ENCODE peak calls at places on chromosomes 11 and 22, in eight cellular contexts. One of them, this sample, is unnamed.
A peak's percentile ranks its signal among the peaks of the same experiment; 100 is the strongest.

GRCh38 chr22:20256562-20257473 is 11.3 kb downstream of the RTN4R start:
- DNase-seq in sigmoid colon: no peak
- DNase-seq in CD8-positive, alpha-beta T cell: no peak
- DNase-seq in cardiac muscle cell: no peak
- DNase-seq in adrenal gland: no peak
- DNase-seq in esophagus squamous epithelium: no peak
- DNase-seq in heart right ventricle: no peak
- DNase-seq in mammary epithelial cell: no peak
- DNase-seq in this sample: no peak

GRCh38 chr11:71283960-71284359 is 31.6 kb upstream of the SHANK2 start:
- DNase-seq in adrenal gland: no peak
- DNase-seq in heart right ventricle: no peak
- DNase-seq in sigmoid colon: peak; percentile 46
- DNase-seq in cardiac muscle cell: no peak
- DNase-seq in CD8-positive, alpha-beta T cell: no peak
- DNase-seq in esophagus squamous epithelium: no peak
- DNase-seq in mammary epithelial cell: peak; percentile 24
- DNase-seq in this sample: no peak

GRCh38 chr22:50308597-50308935 is 1.1 kb upstream of the PLXNB2 start:
- DNase-seq in heart right ventricle: peak; percentile 91
- DNase-seq in esophagus squamous epithelium: no peak
- DNase-seq in adrenal gland: peak; percentile 95
- DNase-seq in sigmoid colon: peak; percentile 92
- DNase-seq in mammary epithelial cell: no peak
- DNase-seq in CD8-positive, alpha-beta T cell: no peak
- DNase-seq in cardiac muscle cell: no peak
- DNase-seq in this sample: peak; percentile 92

GRCh38 chr22:35914665-35915476 is 113.8 kb downstream of the RBFOX2 start:
- DNase-seq in esophagus squamous epithelium: no peak
- DNase-seq in cardiac muscle cell: peak; percentile 92
- DNase-seq in mammary epithelial cell: peak; percentile 91
- DNase-seq in sigmoid colon: peak; percentile 83
- DNase-seq in CD8-positive, alpha-beta T cell: no peak
- DNase-seq in adrenal gland: peak; percentile 86
- DNase-seq in heart right ventricle: peak; percentile 87
- DNase-seq in this sample: no peak

GRCh38 chr22:50713008-50713385 is 25.0 kb upstream of the ACR start:
- DNase-seq in cardiac muscle cell: no peak
- DNase-seq in sigmoid colon: peak; percentile 17
- DNase-seq in heart right ventricle: no peak
- DNase-seq in mammary epithelial cell: no peak
- DNase-seq in adrenal gland: no peak
- DNase-seq in CD8-positive, alpha-beta T cell: no peak
- DNase-seq in esophagus squamous epithelium: no peak
- DNase-seq in this sample: peak; percentile 10

GRCh38 chr11:12183827-12184620 is 73.6 kb downstream of the MICAL2 start:
- DNase-seq in cardiac muscle cell: no peak
- DNase-seq in sigmoid colon: no peak
- DNase-seq in adrenal gland: no peak
- DNase-seq in CD8-positive, alpha-beta T cell: no peak
- DNase-seq in esophagus squamous epithelium: no peak
- DNase-seq in heart right ventricle: no peak
- DNase-seq in mammary epithelial cell: no peak
- DNase-seq in this sample: no peak

GRCh38 chr22:36858966-36859365 is 1.8 kb upstream of the NCF4 start:
- DNase-seq in mammary epithelial cell: no peak
- DNase-seq in heart right ventricle: no peak
- DNase-seq in CD8-positive, alpha-beta T cell: no peak
- DNase-seq in sigmoid colon: no peak
- DNase-seq in adrenal gland: no peak
- DNase-seq in cardiac muscle cell: no peak
- DNase-seq in esophagus squamous epithelium: no peak
- DNase-seq in this sample: no peak

GRCh38 chr11:9078113-9079041 is 13.0 kb downstream of the SCUBE2 start:
- DNase-seq in CD8-positive, alpha-beta T cell: no peak
- DNase-seq in mammary epithelial cell: no peak
- DNase-seq in cardiac muscle cell: no peak
- DNase-seq in heart right ventricle: no peak
- DNase-seq in sigmoid colon: no peak
- DNase-seq in adrenal gland: no peak
- DNase-seq in esophagus squamous epithelium: no peak
- DNase-seq in this sample: no peak

GRCh38 chr11:10305262-10305963 is 540 bp downstream of the ADM start:
- DNase-seq in adrenal gland: peak; percentile 71
- DNase-seq in CD8-positive, alpha-beta T cell: peak; percentile 29
- DNase-seq in esophagus squamous epithelium: no peak
- DNase-seq in cardiac muscle cell: peak; percentile 70
- DNase-seq in mammary epithelial cell: peak; percentile 56
- DNase-seq in heart right ventricle: no peak
- DNase-seq in sigmoid colon: peak; percentile 75
- DNase-seq in this sample: peak; percentile 35

GRCh38 chr11:62921201-62921572 is at the start of gene CHRM1:
- DNase-seq in CD8-positive, alpha-beta T cell: no peak
- DNase-seq in cardiac muscle cell: no peak
- DNase-seq in mammary epithelial cell: no peak
- DNase-seq in esophagus squamous epithelium: no peak
- DNase-seq in sigmoid colon: no peak
- DNase-seq in heart right ventricle: no peak
- DNase-seq in adrenal gland: no peak
- DNase-seq in this sample: no peak

GRCh38 chr22:48236261-48236660 is 1473.8 kb downstream of the TBC1D22A start:
- DNase-seq in heart right ventricle: no peak
- DNase-seq in adrenal gland: peak; percentile 46
- DNase-seq in CD8-positive, alpha-beta T cell: no peak
- DNase-seq in mammary epithelial cell: no peak
- DNase-seq in esophagus squamous epithelium: no peak
- DNase-seq in cardiac muscle cell: no peak
- DNase-seq in sigmoid colon: no peak
- DNase-seq in this sample: no peak

GRCh38 chr11:117039897-117040296 is 58.3 kb downstream of the SIK3 start:
- DNase-seq in sigmoid colon: no peak
- DNase-seq in CD8-positive, alpha-beta T cell: no peak
- DNase-seq in esophagus squamous epithelium: no peak
- DNase-seq in heart right ventricle: no peak
- DNase-seq in adrenal gland: no peak
- DNase-seq in mammary epithelial cell: peak; percentile 83
- DNase-seq in cardiac muscle cell: no peak
- DNase-seq in this sample: no peak

GRCh38 chr11:47327025-47327424 is 25.5 kb downstream of the MYBPC3 start:
- DNase-seq in esophagus squamous epithelium: no peak
- DNase-seq in sigmoid colon: no peak
- DNase-seq in heart right ventricle: no peak
- DNase-seq in adrenal gland: no peak
- DNase-seq in cardiac muscle cell: no peak
- DNase-seq in CD8-positive, alpha-beta T cell: no peak
- DNase-seq in mammary epithelial cell: no peak
- DNase-seq in this sample: no peak

GRCh38 chr11:17734986-17735822 is 623 bp downstream of the KCNC1 start:
- DNase-seq in heart right ventricle: peak; percentile 56
- DNase-seq in adrenal gland: peak; percentile 74
- DNase-seq in mammary epithelial cell: peak; percentile 65
- DNase-seq in CD8-positive, alpha-beta T cell: no peak
- DNase-seq in esophagus squamous epithelium: no peak
- DNase-seq in cardiac muscle cell: peak; percentile 94
- DNase-seq in sigmoid colon: peak; percentile 77
- DNase-seq in this sample: peak; percentile 66

GRCh38 chr11:35101223-35101622 is 37.7 kb upstream of the CD44 start:
- DNase-seq in heart right ventricle: no peak
- DNase-seq in esophagus squamous epithelium: no peak
- DNase-seq in sigmoid colon: no peak
- DNase-seq in adrenal gland: no peak
- DNase-seq in cardiac muscle cell: no peak
- DNase-seq in mammary epithelial cell: no peak
- DNase-seq in CD8-positive, alpha-beta T cell: no peak
- DNase-seq in this sample: no peak

GRCh38 chr22:17343766-17344165 is 25.5 kb upstream of the CECR2 start:
- DNase-seq in cardiac muscle cell: no peak
- DNase-seq in adrenal gland: no peak
- DNase-seq in CD8-positive, alpha-beta T cell: no peak
- DNase-seq in heart right ventricle: no peak
- DNase-seq in esophagus squamous epithelium: no peak
- DNase-seq in sigmoid colon: no peak
- DNase-seq in mammary epithelial cell: no peak
- DNase-seq in this sample: no peak

GRCh38 chr11:100557830-100558611 is 129.1 kb upstream of the ARHGAP42 start:
- DNase-seq in esophagus squamous epithelium: no peak
- DNase-seq in heart right ventricle: no peak
- DNase-seq in CD8-positive, alpha-beta T cell: no peak
- DNase-seq in sigmoid colon: no peak
- DNase-seq in adrenal gland: no peak
- DNase-seq in mammary epithelial cell: peak; percentile 53
- DNase-seq in cardiac muscle cell: no peak
- DNase-seq in this sample: no peak

GRCh38 chr11:130054966-130055365 is 14.7 kb upstream of the APLP2 start:
- DNase-seq in esophagus squamous epithelium: no peak
- DNase-seq in sigmoid colon: no peak
- DNase-seq in cardiac muscle cell: no peak
- DNase-seq in CD8-positive, alpha-beta T cell: no peak
- DNase-seq in heart right ventricle: no peak
- DNase-seq in mammary epithelial cell: no peak
- DNase-seq in adrenal gland: no peak
- DNase-seq in this sample: no peak

GRCh38 chr11:9868641-9869040 is 204.8 kb downstream of the SWAP70 start:
- DNase-seq in heart right ventricle: no peak
- DNase-seq in mammary epithelial cell: peak; percentile 4
- DNase-seq in adrenal gland: no peak
- DNase-seq in esophagus squamous epithelium: no peak
- DNase-seq in cardiac muscle cell: no peak
- DNase-seq in CD8-positive, alpha-beta T cell: no peak
- DNase-seq in sigmoid colon: no peak
- DNase-seq in this sample: no peak

GRCh38 chr11:46490576-46491100 is 99.1 kb upstream of the CHRM4 start:
- DNase-seq in mammary epithelial cell: peak; percentile 36
- DNase-seq in adrenal gland: no peak
- DNase-seq in CD8-positive, alpha-beta T cell: no peak
- DNase-seq in heart right ventricle: no peak
- DNase-seq in esophagus squamous epithelium: no peak
- DNase-seq in cardiac muscle cell: no peak
- DNase-seq in sigmoid colon: no peak
- DNase-seq in this sample: no peak

GRCh38 chr11:6587360-6587953 is 16.0 kb downstream of the RRP8 start:
- DNase-seq in sigmoid colon: peak; percentile 87
- DNase-seq in heart right ventricle: peak; percentile 52
- DNase-seq in cardiac muscle cell: no peak
- DNase-seq in adrenal gland: no peak
- DNase-seq in esophagus squamous epithelium: no peak
- DNase-seq in CD8-positive, alpha-beta T cell: no peak
- DNase-seq in mammary epithelial cell: no peak
- DNase-seq in this sample: peak; percentile 56

DNA sequence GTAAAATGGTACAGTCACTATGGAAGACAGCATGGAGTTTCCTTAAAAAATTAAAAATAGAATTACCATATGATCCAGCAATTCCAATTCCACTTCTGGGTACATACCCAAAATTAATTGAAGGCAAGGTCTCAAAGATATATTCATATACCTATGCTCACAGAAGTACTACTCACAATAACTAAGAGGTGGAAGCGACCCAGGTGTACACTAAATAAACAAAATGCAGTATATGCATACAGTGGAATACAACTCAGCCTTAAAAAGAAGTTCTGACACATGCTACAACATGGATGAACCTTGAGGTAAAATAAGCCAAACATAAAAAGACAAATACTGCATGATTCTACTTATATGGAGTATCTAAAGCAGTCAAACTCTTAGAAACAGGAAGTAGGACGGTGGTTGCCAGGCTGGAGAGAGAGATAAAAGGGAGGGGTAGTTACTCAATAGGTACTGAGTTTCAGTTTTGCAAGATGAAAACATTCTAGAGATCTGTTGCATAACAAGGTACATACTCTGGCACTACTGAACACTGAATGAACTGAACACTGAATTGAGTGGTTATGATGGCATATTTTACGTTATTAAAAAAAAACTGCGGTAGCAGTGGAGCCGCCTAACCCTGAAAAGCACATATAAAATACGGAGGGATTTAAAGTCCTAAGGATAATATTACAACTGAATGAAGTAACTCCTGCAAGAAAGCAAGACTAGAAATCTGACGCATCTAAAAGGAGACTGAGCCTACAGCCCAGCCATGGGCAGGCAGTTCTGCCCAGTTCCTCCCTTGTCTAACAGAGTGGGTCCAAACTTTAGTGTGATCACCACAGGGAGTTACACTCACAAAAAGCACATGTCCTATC is 12.8 kb downstream of the DGCR2 start:
- DNase-seq in CD8-positive, alpha-beta T cell: peak; percentile 50
- DNase-seq in heart right ventricle: no peak
- DNase-seq in cardiac muscle cell: no peak
- DNase-seq in sigmoid colon: no peak
- DNase-seq in mammary epithelial cell: peak; percentile 88
- DNase-seq in esophagus squamous epithelium: no peak
- DNase-seq in adrenal gland: peak; percentile 77
- DNase-seq in this sample: no peak
- H3K4me1 ChIP-seq in CD8-positive, alpha-beta T cell: peaks cover 60% of the 10 kb centered on the region
- H3K4me1 ChIP-seq in heart right ventricle: peaks cover 45% of the 10 kb centered on the region
- H3K4me1 ChIP-seq in cardiac muscle cell: no peaks in the 10 kb centered on the region
- H3K4me1 ChIP-seq in sigmoid colon: no peaks in the 10 kb centered on the region
- H3K4me1 ChIP-seq in mammary epithelial cell: peaks cover 20% of the 10 kb centered on the region
- H3K4me1 ChIP-seq in esophagus squamous epithelium: peaks cover 92% of the 10 kb centered on the region
- H3K4me1 ChIP-seq in adrenal gland: peaks cover 39% of the 10 kb centered on the region
- H3K4me1 ChIP-seq in this sample: peaks cover 73% of the 10 kb centered on the region

GRCh38 chr11:28860898-28861297 is 752.7 kb downstream of the METTL15 start:
- DNase-seq in CD8-positive, alpha-beta T cell: no peak
- DNase-seq in mammary epithelial cell: peak; percentile 53
- DNase-seq in adrenal gland: no peak
- DNase-seq in sigmoid colon: no peak
- DNase-seq in esophagus squamous epithelium: no peak
- DNase-seq in cardiac muscle cell: no peak
- DNase-seq in heart right ventricle: no peak
- DNase-seq in this sample: no peak
- H3K4me1 ChIP-seq in CD8-positive, alpha-beta T cell: no peaks in the 10 kb centered on the region
- H3K4me1 ChIP-seq in mammary epithelial cell: peaks cover 19% of the 10 kb centered on the region
- H3K4me1 ChIP-seq in adrenal gland: no peaks in the 10 kb centered on the region
- H3K4me1 ChIP-seq in sigmoid colon: no peaks in the 10 kb centered on the region
- H3K4me1 ChIP-seq in esophagus squamous epithelium: no peaks in the 10 kb centered on the region
- H3K4me1 ChIP-seq in cardiac muscle cell: no peaks in the 10 kb centered on the region
- H3K4me1 ChIP-seq in heart right ventricle: no peaks in the 10 kb centered on the region
- H3K4me1 ChIP-seq in this sample: no peaks in the 10 kb centered on the region

GRCh38 chr11:84740050-84740449 is 887.1 kb downstream of the DLG2 start:
- DNase-seq in mammary epithelial cell: no peak
- DNase-seq in esophagus squamous epithelium: no peak
- DNase-seq in heart right ventricle: no peak
- DNase-seq in adrenal gland: no peak
- DNase-seq in CD8-positive, alpha-beta T cell: no peak
- DNase-seq in cardiac muscle cell: no peak
- DNase-seq in sigmoid colon: no peak
- DNase-seq in this sample: no peak
- H3K4me1 ChIP-seq in mammary epithelial cell: no peaks in the 10 kb centered on the region
- H3K4me1 ChIP-seq in esophagus squamous epithelium: no peaks in the 10 kb centered on the region
- H3K4me1 ChIP-seq in heart right ventricle: no peaks in the 10 kb centered on the region
- H3K4me1 ChIP-seq in adrenal gland: no peaks in the 10 kb centered on the region
- H3K4me1 ChIP-seq in CD8-positive, alpha-beta T cell: no peaks in the 10 kb centered on the region
- H3K4me1 ChIP-seq in cardiac muscle cell: no peaks in the 10 kb centered on the region
- H3K4me1 ChIP-seq in sigmoid colon: no peaks in the 10 kb centered on the region
- H3K4me1 ChIP-seq in this sample: no peaks in the 10 kb centered on the region

DNA sequence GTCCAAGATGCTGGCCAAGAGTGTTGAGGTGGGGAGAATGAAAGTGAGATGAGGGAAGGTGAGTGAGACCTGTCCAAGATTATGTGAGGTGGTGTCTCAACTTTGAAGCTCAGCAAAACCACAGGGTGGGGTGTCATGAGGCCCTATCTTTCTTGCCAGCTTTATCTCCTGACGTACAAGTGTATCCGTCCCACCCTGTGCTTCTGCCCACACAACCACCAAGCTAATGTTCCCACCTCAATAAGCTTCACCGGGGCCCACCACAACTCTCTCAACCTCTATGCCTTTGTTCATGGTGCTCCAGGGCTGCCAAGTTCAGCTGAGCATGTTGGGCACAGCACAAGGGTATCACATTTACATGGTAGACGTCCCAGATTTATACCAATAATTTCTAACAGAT is 7.1 kb upstream of the TPST2 start:
- DNase-seq in esophagus squamous epithelium: no peak
- DNase-seq in sigmoid colon: no peak
- DNase-seq in heart right ventricle: no peak
- DNase-seq in mammary epithelial cell: no peak
- DNase-seq in cardiac muscle cell: no peak
- DNase-seq in CD8-positive, alpha-beta T cell: peak; percentile 68
- DNase-seq in adrenal gland: no peak
- DNase-seq in this sample: no peak
- H3K4me1 ChIP-seq in esophagus squamous epithelium: peaks cover 6% of the 10 kb centered on the region
- H3K4me1 ChIP-seq in sigmoid colon: no peaks in the 10 kb centered on the region
- H3K4me1 ChIP-seq in heart right ventricle: no peaks in the 10 kb centered on the region
- H3K4me1 ChIP-seq in mammary epithelial cell: peaks cover 4% of the 10 kb centered on the region
- H3K4me1 ChIP-seq in cardiac muscle cell: no peaks in the 10 kb centered on the region
- H3K4me1 ChIP-seq in CD8-positive, alpha-beta T cell: peaks cover 73% of the 10 kb centered on the region
- H3K4me1 ChIP-seq in adrenal gland: no peaks in the 10 kb centered on the region
- H3K4me1 ChIP-seq in this sample: peaks cover 3% of the 10 kb centered on the region

This sample was measured in left ventricle myocardium inferior.